ENCODE peak calls at places on chromosomes 11 and 22, in five cellular contexts. F is neuronal stem cell, N is H9, Q is H1, K is trophoblast cell. Y is an unnamed sample. For H3K9me3, the result is how much of the 10 kb centered on the place peaks cover.

GRCh38 chr11:12042215-12042676 is 33.8 kb upstream of the DKK3 start:
- DNase-seq in K (peak), F (no peak), Q (no peak), N (no peak), Y (peak)

GRCh38 chr11:29734287-29734686 is 282.5 kb downstream of the KCNA4 start:
- DNase-seq in F (no peak), N (no peak), K (peak), Q (no peak), Y (no peak)

GRCh38 chr11:7893792-7894191 is 37.3 kb downstream of the OR10A6 start:
- DNase-seq in N (no peak), Q (no peak), K (no peak), F (no peak), Y (no peak)

GRCh38 chr22:46425011-46425410 is 89.5 kb downstream of the TRMU start:
- DNase-seq in N (no peak), F (no peak), Q (no peak), K (peak), Y (peak)

GRCh38 chr22:38569181-38569971 is 607 bp downstream of the DMC1 start:
- DNase-seq in K (no peak), F (no peak), Q (peak), N (no peak), Y (peak)

GRCh38 chr11:73810637-73811036 is 23.0 kb downstream of the MRPL48 start:
- DNase-seq in Q (no peak), F (no peak), N (no peak), K (no peak), Y (peak)

GRCh38 chr11:44915621-44916020 is 35.1 kb downstream of the TP53I11 start:
- DNase-seq in K (no peak), N (no peak), Q (no peak), F (no peak), Y (no peak)

GRCh38 chr11:110095554-110095953 is 2.4 kb downstream of the ZC3H12C start:
- DNase-seq in F (no peak), N (no peak), Q (no peak), K (no peak), Y (no peak)

GRCh38 chr11:36412781-36413383 is 97.2 kb downstream of the TRAF6 start:
- DNase-seq in N (no peak), Q (no peak), K (no peak), F (no peak), Y (peak)

GRCh38 chr22:19128009-19128401 is 3.1 kb upstream of the TSSK2 start:
- DNase-seq in N (no peak), F (no peak), K (no peak), Q (no peak), Y (no peak)

GRCh38 chr11:15159085-15159484 is 44.4 kb downstream of the INSC start:
- DNase-seq in F (no peak), K (no peak), N (peak), Q (no peak), Y (peak)

DNA sequence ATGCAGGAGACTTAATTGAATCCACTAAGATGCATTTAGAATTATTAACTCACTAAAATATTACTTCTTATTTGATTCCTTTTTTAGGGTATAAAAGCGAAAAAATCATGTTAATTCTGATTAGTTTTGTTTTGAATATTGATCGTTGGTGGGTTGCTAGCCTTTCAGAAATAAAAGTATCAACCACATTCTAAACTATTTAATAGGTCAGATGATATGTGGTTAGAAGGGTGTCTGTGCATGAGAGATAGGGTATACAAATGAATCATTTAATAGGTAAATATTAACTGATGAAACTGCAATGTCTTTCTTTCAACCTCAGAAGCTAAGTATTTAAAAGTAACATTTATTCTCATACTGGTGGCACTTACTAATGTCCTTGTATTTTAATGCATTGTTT is 515.1 kb downstream of the CNTN5 start:
- DNase-seq in K (no peak), Q (no peak), F (no peak), N (no peak), Y (no peak)
- H3K9me3 ChIP-seq in K (under half), Q (under half), F (under half), N (under half), Y (under half)

DNA sequence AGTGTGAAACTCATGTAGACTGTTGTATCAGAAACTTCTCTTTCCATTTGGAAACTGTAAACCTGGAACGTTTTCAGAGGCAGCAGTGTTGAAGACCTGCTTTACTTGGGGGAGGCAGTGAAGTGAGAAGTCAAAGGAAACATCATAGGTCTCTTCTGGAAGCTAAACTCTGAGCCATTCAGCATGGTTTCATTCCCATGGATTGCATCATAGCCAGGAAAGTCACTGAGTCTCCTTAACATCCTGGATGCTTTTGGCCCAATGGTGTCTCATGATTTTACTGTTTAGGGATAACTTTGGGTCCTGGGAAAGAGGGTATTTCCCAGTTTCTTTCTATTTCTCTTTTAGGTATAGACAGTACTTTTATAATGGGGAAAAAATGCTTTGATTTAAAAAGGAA is 153.2 kb upstream of the E2F8 start:
- DNase-seq in Q (no peak), F (no peak), N (no peak), K (no peak), Y (peak)
- H2BK12ac ChIP-seq in Q (no peak), F (no peak), N (no peak), K (no peak), Y (no peak)

GRCh38 chr11:129324533-129325175 is 51.0 kb upstream of the BARX2 start:
- DNase-seq in N (no peak), Q (peak), F (no peak), K (peak), Y (peak)
- H3K4me2 ChIP-seq in N (no peak), Q (no peak), F (no peak), K (no peak), Y (no peak)

GRCh38 chr22:49577168-49578060 is 250.3 kb downstream of the BRD1 start:
- DNase-seq in K (no peak), N (peak), F (no peak), Q (peak), Y (no peak)
- H3K9me3 ChIP-seq in K (under half), N (under half), F (under half), Q (under half), Y (under half)

GRCh38 chr11:26649884-26650283 is 72.0 kb downstream of the SLC5A12 start:
- DNase-seq in N (peak), Q (peak), K (peak), F (peak), Y (peak)

GRCh38 chr11:26655287-26655686 is 66.6 kb downstream of the SLC5A12 start:
- DNase-seq in Q (no peak), N (no peak), K (no peak), F (no peak), Y (no peak)

GRCh38 chr11:26651916-26652315 is 69.9 kb downstream of the SLC5A12 start:
- DNase-seq in K (no peak), N (no peak), F (no peak), Q (no peak), Y (no peak)
- H2BK12ac ChIP-seq in K (no peak), N (no peak), F (no peak), Q (no peak), Y (no peak)

Y was measured in mesenchymal stem cell.